ENCODE peak calls at places on chromosomes 11 and 22, in four cellular contexts. M, K, L and R are unnamed samples.

GRCh38 chr11:116371146-116371545 is 401.6 kb downstream of the BUD13 start:
- DNase-seq in L (no peak), K (no peak), M (no peak), R (peak; percentile 64)

GRCh38 chr22:42307806-42308563 is 37.5 kb upstream of the TCF20 start:
- DNase-seq in L (no peak), M (no peak), K (no peak), R (peak; percentile 88)

GRCh38 chr22:45597460-45598192 is 74.0 kb upstream of the ATXN10 start:
- DNase-seq in K (no peak), M (no peak), L (no peak), R (no peak)

GRCh38 chr11:30018443-30018842 is 1.6 kb upstream of the KCNA4 start:
- DNase-seq in L (no peak), M (no peak), K (no peak), R (no peak)

GRCh38 chr11:114307524-114308203 is 11.5 kb downstream of the NNMT start:
- DNase-seq in L (peak; percentile 98), M (no peak), K (no peak), R (no peak)

GRCh38 chr11:63592975-63593395 is 21.2 kb downstream of the PLAAT3 start:
- DNase-seq in L (peak; percentile 59), M (no peak), K (peak; percentile 49), R (peak; percentile 26)

GRCh38 chr11:35200811-35201341 is 61.9 kb downstream of the CD44 start:
- DNase-seq in M (no peak), L (no peak), K (no peak), R (no peak)

GRCh38 chr11:57219021-57219627 is 17.9 kb downstream of the APLNR start:
- DNase-seq in K (no peak), L (peak; percentile 69), M (no peak), R (no peak)

GRCh38 chr11:118527109-118527508 is at the start of gene TTC36:
- DNase-seq in K (no peak), M (no peak), L (no peak), R (no peak)

GRCh38 chr11:92707173-92707619 is 262.3 kb upstream of the MTNR1B start:
- DNase-seq in M (no peak), L (peak; percentile 6), K (no peak), R (peak; percentile 15)